ENCODE peak calls at places on chromosomes 3 and 15, in seven cellular contexts. U is pancreas; M is CD4-positive, CD25-positive, alpha-beta regulatory T cell; O is cardiac muscle cell; Z is upper lobe of right lung; S is bronchial epithelial cell; Y is adrenal gland. B is an unnamed sample.
A peak's percentile ranks its signal among the peaks of the same experiment; 100 is the strongest.

GRCh38 chr3:169354774-169355501 is 308.6 kb downstream of the MECOM start:
- DNase-seq in U (no peak), M (no peak), O (no peak), Z (no peak), S (no peak), Y (no peak), B (no peak)

GRCh38 chr3:98561727-98562521 is 30.1 kb downstream of the GPR15 start:
- DNase-seq in U (no peak), M (peak; percentile 71), O (no peak), Z (no peak), S (peak; percentile 56), Y (no peak), B (peak; percentile 41)

GRCh38 chr15:81765816-81766215 is 280.0 kb downstream of the MEX3B start:
- DNase-seq in U (no peak), M (no peak), O (no peak), Z (no peak), S (no peak), Y (no peak), B (no peak)

GRCh38 chr3:123082370-123083065 is 15.7 kb downstream of the PDIA5 start:
- DNase-seq in U (no peak), M (no peak), O (no peak), Z (no peak), S (no peak), Y (no peak), B (no peak)

GRCh38 chr3:138072816-138073215 is 42.6 kb downstream of the DZIP1L start:
- DNase-seq in U (no peak), M (no peak), O (no peak), Z (no peak), S (no peak), Y (no peak), B (no peak)

GRCh38 chr3:60086811-60087210 is 1037.0 kb upstream of the CFAP20DC start:
- DNase-seq in U (no peak), M (peak; percentile 75), O (peak; percentile 3), Z (no peak), S (peak; percentile 53), Y (no peak), B (peak; percentile 26)

GRCh38 chr15:98896802-98897732 is 110.5 kb downstream of the PGPEP1L start:
- DNase-seq in U (no peak), M (no peak), O (peak; percentile 97), Z (no peak), S (peak; percentile 100), Y (no peak), B (no peak)

GRCh38 chr3:23800731-23801130 is 5.0 kb upstream of the UBE2E1 start:
- DNase-seq in U (no peak), M (peak; percentile 16), O (peak; percentile 52), Z (no peak), S (peak; percentile 30), Y (no peak), B (no peak)

GRCh38 chr3:129439381-129439816 is 349 bp downstream of the MBD4 start:
- DNase-seq in U (peak; percentile 64), M (peak; percentile 71), O (no peak), Z (peak; percentile 76), S (peak; percentile 28), Y (peak; percentile 48), B (no peak)

GRCh38 chr3:189637755-189638154 is 6.6 kb downstream of the TP63 start:
- DNase-seq in U (no peak), M (no peak), O (no peak), Z (no peak), S (no peak), Y (no peak), B (no peak)

GRCh38 chr15:66454143-66454542 is 43.4 kb downstream of the SNAPC5 start:
- DNase-seq in U (no peak), M (no peak), O (peak; percentile 33), Z (no peak), S (peak; percentile 50), Y (no peak), B (no peak)

DNA sequence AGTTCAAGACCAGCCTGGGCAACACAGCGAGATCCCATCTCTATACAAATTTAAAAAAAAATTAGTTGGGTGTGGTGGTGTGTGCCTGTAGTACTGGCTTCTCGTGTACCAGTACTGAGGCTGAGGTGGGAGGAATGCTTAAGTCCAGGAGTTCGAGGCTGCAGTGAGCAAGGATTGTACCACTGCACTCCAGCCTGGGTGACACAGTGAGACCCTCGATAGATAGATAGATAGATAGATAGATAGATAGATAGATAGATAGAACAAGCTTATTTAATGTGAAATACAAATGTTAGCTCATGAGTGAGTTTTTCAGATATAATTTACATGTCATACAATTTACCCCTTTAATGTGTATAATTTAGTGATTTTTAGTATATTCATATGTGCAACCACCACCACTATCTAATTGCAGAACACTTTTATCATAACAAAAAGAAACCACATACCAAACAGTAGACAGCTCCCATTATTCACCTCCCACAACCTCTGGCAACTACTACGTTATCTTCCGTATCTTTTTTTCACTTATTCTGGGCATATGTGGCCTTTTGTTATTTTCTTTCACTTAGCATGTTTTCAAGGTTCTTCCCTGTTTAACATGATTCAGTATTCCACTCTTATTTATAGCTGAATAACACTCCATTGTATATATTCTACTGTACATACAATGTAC is 13.1 kb upstream of the PRRT3 start:
- DNase-seq in U (no peak), M (no peak), O (no peak), Z (no peak), S (no peak), Y (no peak), B (no peak)
- H3K36me3 ChIP-seq in U (peaks cover 6% of the 10 kb centered on the region), M (peaks cover 52% of the 10 kb centered on the region), O (peaks cover 36% of the 10 kb centered on the region), Z (peaks cover 73% of the 10 kb centered on the region), S (peaks cover 4% of the 10 kb centered on the region), Y (no peaks in the 10 kb centered on the region), B (peaks cover 8% of the 10 kb centered on the region)

DNA sequence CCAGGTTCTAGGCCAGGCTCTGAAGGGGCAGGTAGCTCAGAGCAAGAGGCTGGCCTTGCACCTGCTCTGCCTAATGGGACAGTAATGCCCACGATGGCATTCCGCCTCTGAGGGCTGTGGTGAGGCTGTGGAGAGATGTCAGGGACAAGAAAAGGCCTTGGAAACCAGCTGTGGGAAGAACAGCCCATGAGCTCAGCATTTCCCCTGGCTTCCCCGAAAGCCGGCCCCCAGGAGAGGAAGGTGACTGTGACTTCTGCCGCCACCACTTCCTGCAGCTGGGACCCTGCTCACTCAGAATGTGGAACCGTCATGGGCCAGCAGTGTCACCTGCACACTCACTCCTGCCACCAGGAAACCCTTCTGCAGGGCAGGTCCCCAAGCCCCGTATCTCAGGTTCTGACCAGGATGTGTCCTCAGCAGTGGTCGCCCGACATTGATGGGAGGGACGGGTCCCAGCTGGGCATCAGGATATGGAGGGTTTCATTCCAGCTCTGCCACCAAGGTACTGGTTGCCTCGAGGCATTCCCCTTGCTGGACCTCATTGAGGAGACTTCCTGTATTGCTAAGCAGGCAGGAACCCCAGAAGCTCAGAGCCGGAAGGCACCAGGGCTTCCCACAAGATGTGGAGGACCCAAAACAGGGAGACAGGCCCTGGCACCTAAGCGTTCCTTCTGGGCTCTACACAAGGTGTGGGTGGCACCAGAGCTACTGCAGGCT is 30.7 kb downstream of the SEMA7A start:
- DNase-seq in U (no peak), M (peak; percentile 84), O (no peak), Z (no peak), S (no peak), Y (no peak), B (peak; percentile 88)
- H3K36me3 ChIP-seq in U (no peaks in the 10 kb centered on the region), M (no peaks in the 10 kb centered on the region), O (no peaks in the 10 kb centered on the region), Z (no peaks in the 10 kb centered on the region), S (no peaks in the 10 kb centered on the region), Y (no peaks in the 10 kb centered on the region), B (no peaks in the 10 kb centered on the region)

DNA sequence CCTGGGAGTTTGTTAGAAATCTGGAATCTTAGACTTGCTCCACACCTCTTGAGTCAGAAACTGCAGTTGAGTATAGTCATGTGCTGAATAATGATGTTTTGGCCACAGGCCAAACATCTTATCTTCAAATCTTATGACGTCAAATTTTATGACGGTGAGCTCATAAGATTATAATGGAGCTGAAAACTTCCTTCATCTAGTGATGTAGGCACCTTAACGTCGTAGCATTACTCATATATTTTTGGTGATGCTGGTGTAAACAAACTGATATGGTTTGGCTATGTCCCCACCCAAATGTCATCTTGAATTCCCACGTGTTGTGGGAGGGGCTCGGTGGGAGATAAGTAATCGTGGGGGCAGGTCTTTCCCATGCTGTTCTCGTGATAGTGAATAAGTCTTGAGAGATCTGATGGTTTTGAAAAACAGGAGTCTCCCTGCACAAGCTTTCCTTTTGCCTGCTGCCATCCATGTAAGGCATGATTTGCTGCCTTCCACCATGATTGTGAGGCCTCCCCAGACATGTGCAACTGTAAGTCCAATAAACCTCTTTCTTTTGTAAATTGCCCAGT is 268.0 kb upstream of the PROK2 start:
- DNase-seq in U (no peak), M (no peak), O (peak; percentile 21), Z (no peak), S (peak; percentile 4), Y (no peak), B (no peak)
- H3K36me3 ChIP-seq in U (no peaks in the 10 kb centered on the region), M (no peaks in the 10 kb centered on the region), O (no peaks in the 10 kb centered on the region), Z (no peaks in the 10 kb centered on the region), S (no peaks in the 10 kb centered on the region), Y (no peaks in the 10 kb centered on the region), B (no peaks in the 10 kb centered on the region)

GRCh38 chr3:148999806-149000205 is 8.5 kb downstream of the GYG1 start:
- DNase-seq in U (no peak), M (no peak), O (peak; percentile 58), Z (no peak), S (no peak), Y (no peak), B (no peak)
- H3K36me3 ChIP-seq in U (no peaks in the 10 kb centered on the region), M (peaks cover 33% of the 10 kb centered on the region), O (no peaks in the 10 kb centered on the region), Z (peaks cover 60% of the 10 kb centered on the region), S (peaks cover under 1% of the 10 kb centered on the region), Y (no peaks in the 10 kb centered on the region), B (peaks cover 2% of the 10 kb centered on the region)

DNA sequence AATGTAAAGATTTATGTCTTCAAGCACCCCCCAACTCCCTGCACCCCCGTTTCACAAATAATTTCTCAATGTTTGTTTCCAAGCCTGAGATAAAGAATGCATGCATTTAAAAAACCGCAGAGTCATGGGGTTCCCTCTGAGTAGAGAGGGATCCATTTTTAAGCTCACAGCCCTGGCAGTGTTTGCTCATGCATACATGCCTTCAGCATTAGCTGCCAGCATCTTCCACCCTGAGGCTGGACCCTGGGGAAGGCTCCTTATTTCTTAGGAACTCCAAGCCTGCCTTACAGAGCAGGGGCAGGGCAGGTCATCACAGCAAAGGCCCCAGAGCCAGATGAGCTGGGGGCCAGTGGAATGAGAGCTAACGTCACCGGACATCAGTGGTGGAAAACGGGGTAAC is 31.3 kb downstream of the TLE3 start:
- DNase-seq in U (no peak), M (no peak), O (no peak), Z (no peak), S (no peak), Y (no peak), B (no peak)
- H3K36me3 ChIP-seq in U (no peaks in the 10 kb centered on the region), M (peaks cover 85% of the 10 kb centered on the region), O (peaks cover 6% of the 10 kb centered on the region), Z (peaks cover 94% of the 10 kb centered on the region), S (peaks cover 37% of the 10 kb centered on the region), Y (no peaks in the 10 kb centered on the region), B (peaks cover 61% of the 10 kb centered on the region)